ENCODE peak calls at places on chromosome 20, in six cellular contexts. L is GM20000; U is SK-MEL-5; O is activated T-helper 2 cell treated with anti-CD3 and anti-CD28 coated beads, Interferon-gamma antibody, Interleukin-2, Interleukin-4, amounts not matched to agents 10 μg/mL and 5 μg/mL and 100 μg/mL, durations not matched to agents 14 hours and 24 hours and 36 hours; T is activated CD8-positive, alpha-beta memory T cell treated with anti-CD3 and anti-CD28 coated beads for 1 hour; Z is GM12891. E is an unnamed sample.

GRCh38 chr20:17698419-17698818 is 1.3 kb upstream of the BANF2 start:
- DNase-seq in L (no peak), U (no peak), O (no peak), T (no peak), Z (no peak), E (no peak)

GRCh38 chr20:50379049-50379990 is 130.9 kb upstream of the PTPN1 start:
- DNase-seq in L (no peak), U (peak), O (no peak), T (no peak), Z (no peak), E (peak)

GRCh38 chr20:48932375-48932941 is 10.9 kb downstream of the ARFGEF2 start:
- DNase-seq in L (no peak), U (no peak), O (no peak), T (no peak), Z (no peak), E (no peak)

GRCh38 chr20:1769491-1769890 is 111.9 kb upstream of the SIRPG start:
- DNase-seq in L (no peak), U (no peak), O (no peak), T (no peak), Z (no peak), E (no peak)

GRCh38 chr20:38867062-38867359 is 59.2 kb upstream of the FAM83D start:
- DNase-seq in L (no peak), U (no peak), O (no peak), T (no peak), Z (no peak), E (no peak)

GRCh38 chr20:63627700-63628245 is 872 bp upstream of the GMEB2 start:
- DNase-seq in L (no peak), U (no peak), O (no peak), T (no peak), Z (no peak), E (no peak)

GRCh38 chr20:1816384-1817381 is 78.5 kb upstream of the SIRPA start:
- DNase-seq in L (no peak), U (no peak), O (no peak), T (no peak), Z (no peak), E (peak)

GRCh38 chr20:37627060-37627766 is 66.6 kb upstream of the CTNNBL1 start:
- DNase-seq in L (peak), U (peak), O (peak), T (no peak), Z (peak), E (peak)

GRCh38 chr20:18005170-18005989 is 36.6 kb downstream of the MGME1 start:
- DNase-seq in L (peak), U (no peak), O (no peak), T (no peak), Z (peak), E (no peak)

GRCh38 chr20:46607849-46608497 is 43.3 kb downstream of the SLC13A3 start:
- DNase-seq in L (no peak), U (no peak), O (no peak), T (no peak), Z (no peak), E (no peak)

GRCh38 chr20:57482148-57482547 is 42.8 kb downstream of the CTCFL start:
- DNase-seq in L (no peak), U (no peak), O (no peak), T (no peak), Z (no peak), E (no peak)

GRCh38 chr20:17504898-17505663 is 26.1 kb downstream of the BFSP1 start:
- DNase-seq in L (peak), U (peak), O (peak), T (no peak), Z (peak), E (peak)

GRCh38 chr20:50618537-50618936 is 72.8 kb downstream of the RIPOR3 start:
- DNase-seq in L (no peak), U (no peak), O (no peak), T (no peak), Z (no peak), E (no peak)

GRCh38 chr20:16947346-16947943 is 199.3 kb downstream of the OTOR start:
- DNase-seq in L (no peak), U (peak), O (no peak), T (no peak), Z (no peak), E (peak)

GRCh38 chr20:14992961-14993360 is 655.5 kb upstream of the FLRT3 start:
- DNase-seq in L (no peak), U (no peak), O (no peak), T (no peak), Z (no peak), E (peak)

GRCh38 chr20:63522981-63523611 is 2.5 kb downstream of the PPDPF start:
- DNase-seq in L (no peak), U (no peak), O (no peak), T (no peak), Z (no peak), E (no peak)

GRCh38 chr20:3786665-3787639 is at the start of gene CENPB:
- DNase-seq in L (peak), U (peak), O (peak), T (no peak), Z (peak), E (peak)

GRCh38 chr20:14672066-14672465 is 334.7 kb upstream of the FLRT3 start:
- DNase-seq in L (no peak), U (peak), O (no peak), T (no peak), Z (no peak), E (peak)

GRCh38 chr20:46174469-46175126 is 56.5 kb downstream of the CD40 start:
- DNase-seq in L (peak), U (peak), O (peak), T (peak), Z (peak), E (peak)

GRCh38 chr20:50724851-50725721 is 6.3 kb upstream of the PARD6B start:
- DNase-seq in L (peak), U (peak), O (no peak), T (no peak), Z (no peak), E (peak)

GRCh38 chr20:34578040-34578439 is 19.5 kb downstream of the MAP1LC3A start:
- DNase-seq in L (no peak), U (no peak), O (no peak), T (no peak), Z (no peak), E (no peak)

GRCh38 chr20:5001174-5002076 is at the start of gene SLC23A2:
- DNase-seq in L (peak), U (peak), O (peak), T (no peak), Z (peak), E (peak)

GRCh38 chr20:2751868-2752630 is 48.4 kb downstream of the CPXM1 start:
- DNase-seq in L (peak), U (no peak), O (peak), T (no peak), Z (peak), E (peak)

GRCh38 chr20:6828794-6829423 is 61.4 kb downstream of the BMP2 start:
- DNase-seq in L (peak), U (peak), O (peak), T (no peak), Z (peak), E (peak)

GRCh38 chr20:25271486-25272222 is 23.8 kb downstream of the PYGB start:
- DNase-seq in L (no peak), U (no peak), O (no peak), T (no peak), Z (no peak), E (no peak)

GRCh38 chr20:50798650-50799049 is 3.8 kb downstream of the BCAS4 start:
- DNase-seq in L (no peak), U (no peak), O (no peak), T (no peak), Z (no peak), E (no peak)

GRCh38 chr20:43681468-43681942 is 14.6 kb downstream of the MYBL2 start:
- DNase-seq in L (peak), U (no peak), O (no peak), T (no peak), Z (no peak), E (no peak)

GRCh38 chr20:16444056-16444777 is 129.0 kb downstream of the KIF16B start:
- DNase-seq in L (no peak), U (no peak), O (no peak), T (no peak), Z (no peak), E (peak)

GRCh38 chr20:58328836-58329235 is 19.3 kb downstream of the RAB22A start:
- DNase-seq in L (no peak), U (no peak), O (no peak), T (no peak), Z (no peak), E (no peak)

GRCh38 chr20:19275630-19276071 is 63.2 kb downstream of the SLC24A3 start:
- DNase-seq in L (no peak), U (no peak), O (no peak), T (no peak), Z (no peak), E (peak)

GRCh38 chr20:47727909-47728361 is 57.3 kb downstream of the SULF2 start:
- DNase-seq in L (no peak), U (no peak), O (no peak), T (no peak), Z (no peak), E (no peak)

GRCh38 chr20:47800619-47801018 is 15.3 kb upstream of the SULF2 start:
- DNase-seq in L (no peak), U (no peak), O (no peak), T (no peak), Z (no peak), E (no peak)

GRCh38 chr20:21396045-21396893 is 1.1 kb downstream of the NKX2-4 start:
- DNase-seq in L (peak), U (no peak), O (no peak), T (no peak), Z (peak), E (no peak)

GRCh38 chr20:10673176-10673830 is 496 bp downstream of the JAG1 start:
- DNase-seq in L (peak), U (no peak), O (peak), T (no peak), Z (no peak), E (peak)

GRCh38 chr20:3339076-3339475 is 68.4 kb downstream of the DNAAF9 start:
- DNase-seq in L (no peak), U (no peak), O (no peak), T (no peak), Z (no peak), E (peak)

GRCh38 chr20:57429579-57430202 is 38.5 kb downstream of the RBM38 start:
- DNase-seq in L (no peak), U (peak), O (no peak), T (no peak), Z (no peak), E (peak)

GRCh38 chr20:47328841-47329448 is 27.6 kb downstream of the ZMYND8 start:
- DNase-seq in L (no peak), U (no peak), O (no peak), T (no peak), Z (no peak), E (no peak)

E was measured in iris pigment epithelial cell.